ENCODE peak calls at places on chromosomes 12 and 14, in seven cellular contexts. P, O, Q, G, B, S and U are unnamed samples.

GRCh38 chr12:130183585-130184370 is 21.5 kb downstream of the FZD10 start:
- DNase-seq in P (no peak), O (no peak), Q (no peak), G (no peak), B (no peak), S (no peak), U (no peak)

GRCh38 chr12:125518074-125518473 is 452.8 kb downstream of the AACS start:
- DNase-seq in P (peak), O (no peak), Q (peak), G (no peak), B (peak), S (no peak), U (no peak)

GRCh38 chr14:68593806-68594536 is 198.9 kb downstream of the ZFP36L1 start:
- DNase-seq in P (peak), O (peak), Q (no peak), G (no peak), B (peak), S (no peak), U (peak)

GRCh38 chr14:50846171-50846880 is 15.4 kb upstream of the NIN start:
- DNase-seq in P (no peak), O (no peak), Q (no peak), G (no peak), B (peak), S (no peak), U (no peak)

GRCh38 chr14:67566908-67567307 is 33.2 kb downstream of the PIGH start:
- DNase-seq in P (peak), O (no peak), Q (no peak), G (no peak), B (peak), S (no peak), U (peak)

GRCh38 chr14:91414475-91415342 is 2.9 kb downstream of the CCDC88C start:
- DNase-seq in P (peak), O (no peak), Q (no peak), G (no peak), B (no peak), S (no peak), U (no peak)

GRCh38 chr12:107574691-107575090 is 110.9 kb upstream of the PWP1 start:
- DNase-seq in P (no peak), O (no peak), Q (no peak), G (no peak), B (no peak), S (no peak), U (no peak)

GRCh38 chr12:86669010-86669409 is 412.8 kb upstream of the MGAT4C start:
- DNase-seq in P (no peak), O (no peak), Q (no peak), G (no peak), B (no peak), S (no peak), U (peak)

GRCh38 chr14:104228716-104229620 is 90.6 kb downstream of the KIF26A start:
- DNase-seq in P (no peak), O (no peak), Q (no peak), G (no peak), B (no peak), S (no peak), U (no peak)

GRCh38 chr12:45234134-45234865 is 18.4 kb downstream of the ANO6 start:
- DNase-seq in P (peak), O (no peak), Q (no peak), G (no peak), B (peak), S (no peak), U (no peak)

GRCh38 chr12:19885987-19886804 is 446.9 kb downstream of the AEBP2 start:
- DNase-seq in P (no peak), O (no peak), Q (no peak), G (no peak), B (no peak), S (no peak), U (no peak)

GRCh38 chr14:91303091-91303923 is 58.8 kb upstream of the GPR68 start:
- DNase-seq in P (peak), O (peak), Q (no peak), G (no peak), B (no peak), S (no peak), U (peak)

GRCh38 chr12:96091833-96092232 is 56.4 kb upstream of the LTA4H start:
- DNase-seq in P (peak), O (no peak), Q (no peak), G (no peak), B (no peak), S (no peak), U (no peak)

GRCh38 chr12:5395443-5396401 is 36.2 kb upstream of the NTF3 start:
- DNase-seq in P (peak), O (no peak), Q (no peak), G (peak), B (no peak), S (no peak), U (no peak)